ENCODE peak calls at places on chromosomes 12 and 14, in nine cellular contexts. J is COR-L47, V is A172, G is T-helper 2 cell, B is RPMI7951, P is IMR-90, N is SW480, I is NCI-H1092, Z is AG04450. L is an unnamed sample.

GRCh38 chr12:113788020-113788856 is 177.9 kb downstream of the RBM19 start:
- DNase-seq in J (no peak), V (peak; percentile 61), G (no peak), B (peak; percentile 82), P (peak; percentile 35), N (no peak), I (no peak), Z (no peak), L (peak; percentile 80)

GRCh38 chr14:100832311-100832960 is 6.5 kb downstream of the MEG3 start:
- DNase-seq in J (no peak), V (no peak), G (no peak), B (no peak), P (no peak), N (no peak), I (no peak), Z (no peak), L (no peak)

GRCh38 chr12:51863921-51864700 is 15.6 kb upstream of the FIGNL2 start:
- DNase-seq in J (no peak), V (no peak), G (no peak), B (no peak), P (no peak), N (peak; percentile 64), I (no peak), Z (no peak), L (no peak)

GRCh38 chr14:70359076-70359424 is 433 bp downstream of the COX16 start:
- DNase-seq in J (no peak), V (no peak), G (no peak), B (no peak), P (no peak), N (no peak), I (no peak), Z (no peak), L (peak; percentile 1)

GRCh38 chr14:24395609-24396580 is 2.9 kb upstream of the NYNRIN start:
- DNase-seq in J (no peak), V (no peak), G (no peak), B (no peak), P (no peak), N (no peak), I (no peak), Z (no peak), L (no peak)

GRCh38 chr14:23364164-23364571 is 804 bp downstream of the EFS start:
- DNase-seq in J (no peak), V (no peak), G (no peak), B (peak; percentile 54), P (no peak), N (no peak), I (no peak), Z (no peak), L (peak; percentile 36)

GRCh38 chr12:76247026-76247688 is 101.1 kb downstream of the BBS10 start:
- DNase-seq in J (no peak), V (no peak), G (no peak), B (no peak), P (no peak), N (no peak), I (no peak), Z (no peak), L (no peak)

GRCh38 chr14:92012121-92012748 is 27.6 kb downstream of the TRIP11 start:
- DNase-seq in J (no peak), V (no peak), G (no peak), B (no peak), P (no peak), N (no peak), I (no peak), Z (no peak), L (no peak)

GRCh38 chr14:91963465-91963864 is 16.0 kb upstream of the FBLN5 start:
- DNase-seq in J (no peak), V (no peak), G (no peak), B (no peak), P (peak; percentile 25), N (no peak), I (no peak), Z (no peak), L (no peak)